ENCODE peak calls at places on chromosome 7, in seven cellular contexts. R is osteocyte, H is foreskin fibroblast, K is HL-60, L is natural killer cell, X is pancreas, S is foreskin keratinocyte. T is an unnamed sample.

GRCh38 chr7:104458875-104459274 is 130.5 kb downstream of the LHFPL3 start:
- DNase-seq in K (no peak), H (no peak), L (no peak), X (no peak), R (no peak), S (no peak), T (no peak)

GRCh38 chr7:26181474-26182227 is 18.9 kb downstream of the HNRNPA2B1 start:
- DNase-seq in R (no peak), X (no peak), K (no peak), S (no peak), H (peak; percentile 30), L (no peak), T (no peak)

GRCh38 chr7:71904486-71904885 is 507.7 kb downstream of the CALN1 start:
- DNase-seq in K (no peak), L (no peak), S (no peak), X (no peak), H (no peak), R (no peak), T (no peak)

GRCh38 chr7:117021960-117022359 is 68.7 kb downstream of the ST7 start:
- DNase-seq in L (no peak), H (no peak), X (no peak), K (no peak), S (no peak), R (no peak), T (no peak)

GRCh38 chr7:13991791-13992620 is 2.5 kb upstream of the ETV1 start:
- DNase-seq in S (no peak), R (no peak), L (no peak), K (no peak), H (peak; percentile 46), X (no peak), T (no peak)

GRCh38 chr7:77309714-77310220 is 106.4 kb downstream of the GSAP start:
- DNase-seq in H (no peak), X (no peak), S (peak; percentile 76), L (no peak), R (no peak), K (no peak), T (no peak)

GRCh38 chr7:149126662-149127321 is 668 bp upstream of the ZNF425 start:
- DNase-seq in K (peak; percentile 54), H (peak; percentile 60), X (peak; percentile 70), L (peak; percentile 59), R (peak; percentile 87), S (peak; percentile 30), T (peak; percentile 48)

GRCh38 chr7:151010307-151011096 is 13.8 kb downstream of the ATG9B start:
- DNase-seq in H (peak; percentile 38), X (no peak), R (no peak), L (peak; percentile 43), K (no peak), S (no peak), T (no peak)

GRCh38 chr7:154910977-154911376 is 91.9 kb downstream of the PAXIP1 start:
- DNase-seq in K (no peak), L (no peak), S (no peak), H (no peak), R (no peak), X (no peak), T (no peak)

GRCh38 chr7:155543011-155543881 is 3.1 kb downstream of the CNPY1 start:
- DNase-seq in L (no peak), S (no peak), R (no peak), K (peak; percentile 22), H (no peak), X (no peak), T (no peak)

GRCh38 chr7:28957822-28958234 is 302 bp downstream of the TRIL start:
- DNase-seq in L (no peak), S (no peak), R (no peak), H (peak; percentile 39), K (no peak), X (peak; percentile 23), T (no peak)

GRCh38 chr7:31788445-31788844 is 101.4 kb downstream of the PPP1R17 start:
- DNase-seq in X (no peak), K (no peak), H (no peak), L (no peak), S (no peak), R (no peak), T (no peak)

GRCh38 chr7:12222889-12223579 is 11.9 kb downstream of the TMEM106B start:
- DNase-seq in L (no peak), S (no peak), R (no peak), H (no peak), K (no peak), X (no peak), T (no peak)

GRCh38 chr7:117683736-117684135 is 189.5 kb downstream of the CTTNBP2 start:
- DNase-seq in X (no peak), R (no peak), H (no peak), S (no peak), L (no peak), K (no peak), T (no peak)

GRCh38 chr7:150324366-150324961 is 1.1 kb upstream of the ACTR3C start:
- DNase-seq in H (no peak), L (no peak), S (peak; percentile 9), R (no peak), X (no peak), K (no peak), T (no peak)

GRCh38 chr7:96116173-96116572 is 205.7 kb downstream of the SLC25A13 start:
- DNase-seq in R (no peak), X (no peak), S (no peak), K (no peak), L (no peak), H (no peak), T (no peak)

GRCh38 chr7:101299511-101300464 is 21.8 kb downstream of the IFT22 start:
- DNase-seq in X (no peak), L (no peak), H (no peak), K (no peak), S (no peak), R (no peak), T (no peak)

GRCh38 chr7:75888464-75889222 is 9.8 kb downstream of the RHBDD2 start:
- DNase-seq in H (no peak), L (no peak), X (no peak), R (no peak), S (no peak), K (no peak), T (no peak)

GRCh38 chr7:138564365-138564764 is 104.3 kb downstream of the TRIM24 start:
- DNase-seq in S (peak; percentile 16), X (no peak), L (no peak), K (no peak), H (no peak), R (no peak), T (no peak)

GRCh38 chr7:80950550-80950967 is 31.7 kb upstream of the SEMA3C start:
- DNase-seq in K (no peak), S (no peak), H (no peak), L (no peak), X (no peak), R (no peak), T (no peak)

GRCh38 chr7:142425281-142425680 is 167.4 kb upstream of the PRSS58 start:
- DNase-seq in R (no peak), L (no peak), H (no peak), X (no peak), S (no peak), K (no peak), T (no peak)

GRCh38 chr7:142414915-142415314 is 157.1 kb upstream of the PRSS58 start:
- DNase-seq in X (no peak), S (no peak), H (no peak), L (no peak), R (no peak), K (no peak), T (no peak)

GRCh38 chr7:142418316-142418715 is 160.5 kb upstream of the PRSS58 start:
- DNase-seq in L (no peak), K (no peak), X (no peak), H (no peak), R (no peak), S (no peak), T (no peak)

DNA sequence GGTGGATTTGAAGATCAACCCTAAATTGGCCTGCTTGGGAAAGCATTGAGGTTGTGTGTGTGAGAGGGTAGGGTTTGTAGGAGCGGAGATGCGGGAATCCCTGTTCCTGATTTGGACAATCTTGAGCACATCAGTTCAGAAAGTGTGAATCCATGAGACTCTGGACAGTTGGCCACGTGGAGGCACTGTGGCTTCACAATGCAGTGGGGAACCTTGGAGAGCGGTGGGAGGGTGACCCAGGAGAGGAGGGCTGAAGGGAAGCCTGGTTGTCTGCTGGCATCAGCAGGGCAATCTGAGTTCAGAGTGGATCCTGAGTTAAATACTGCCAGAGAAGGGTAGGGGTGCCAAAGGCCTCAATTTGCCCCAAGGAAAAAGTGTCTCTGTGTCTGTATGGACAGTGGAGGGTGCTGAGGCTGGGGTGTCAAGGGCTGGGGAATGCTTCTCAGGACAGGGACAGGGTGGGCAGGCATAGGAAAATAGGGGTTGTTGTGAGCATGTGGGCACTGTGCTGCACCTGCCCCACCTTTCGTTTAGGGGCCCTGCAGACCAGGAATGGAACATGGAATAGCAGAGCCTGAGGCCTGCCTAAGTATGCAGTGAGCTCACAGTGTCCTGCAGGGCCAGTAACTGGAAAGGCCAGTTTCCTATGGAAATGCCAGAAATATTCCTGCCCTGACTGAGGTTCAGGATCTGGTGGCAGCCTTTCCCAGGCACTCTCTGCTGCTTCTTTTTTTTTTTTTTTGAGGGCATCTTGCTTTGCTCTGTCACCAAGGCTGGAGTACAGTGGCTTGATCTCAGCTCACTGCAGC is 162.9 kb upstream of the PRSS58 start:
- DNase-seq in K (no peak), S (no peak), L (no peak), H (peak; percentile 69), R (no peak), X (no peak), T (no peak)
- TF ChIP-seq CTCF in K (peak; percentile 49), S (peak; percentile 55), L (no peak), H (peak; percentile 66), R (peak; percentile 57), X (no peak), T (no peak)

DNA sequence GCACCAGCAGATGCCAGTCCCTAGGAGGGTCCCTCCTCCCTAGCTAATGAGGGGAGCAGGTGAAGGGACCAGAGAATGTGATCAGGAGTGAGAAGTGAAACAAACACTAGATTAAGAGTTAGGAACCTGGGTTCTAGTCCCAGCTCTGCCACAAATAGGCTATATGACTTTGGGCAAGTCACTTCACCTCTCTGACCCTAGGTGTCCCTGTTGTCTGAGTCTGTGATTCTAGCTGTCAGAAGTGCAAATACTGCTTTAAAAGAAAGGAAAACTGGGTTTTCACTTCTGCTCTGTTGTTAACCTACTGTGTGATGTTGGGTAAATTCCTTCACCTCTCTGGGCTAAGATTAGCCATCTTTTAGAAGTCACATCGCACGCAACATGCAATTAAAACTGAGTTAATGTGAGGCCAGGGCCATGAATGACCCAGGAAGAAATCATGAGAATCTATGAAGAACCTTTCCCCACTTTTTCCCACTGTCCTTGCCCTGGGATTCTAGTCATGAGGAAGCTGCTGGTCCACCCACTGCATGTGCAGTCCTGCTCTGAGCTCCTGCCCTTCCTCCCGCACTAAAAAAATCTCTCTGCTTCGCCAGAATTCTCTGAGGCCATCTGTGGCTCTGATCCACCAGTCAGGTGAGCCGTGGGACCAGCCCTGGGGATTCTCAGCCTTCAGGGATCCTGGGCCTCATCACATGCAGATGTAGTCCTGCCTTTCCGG is 181.8 kb downstream of the PLXNA4 start:
- DNase-seq in X (no peak), L (peak; percentile 21), S (no peak), K (no peak), R (no peak), H (peak; percentile 14), T (no peak)
- TF ChIP-seq CTCF in X (no peak), L (peak; percentile 79), S (peak; percentile 22), K (no peak), R (peak; percentile 24), H (peak; percentile 5), T (peak; percentile 49)

GRCh38 chr7:51251292-51251691 is 65.3 kb downstream of the COBL start:
- DNase-seq in R (no peak), S (no peak), H (no peak), L (no peak), K (no peak), X (no peak), T (no peak)
- TF ChIP-seq CTCF in R (no peak), S (no peak), H (no peak), L (no peak), K (no peak), X (no peak), T (no peak)

GRCh38 chr7:2878306-2878705 is 34.2 kb upstream of the GNA12 start:
- DNase-seq in X (no peak), S (no peak), R (no peak), K (no peak), H (no peak), L (no peak), T (no peak)
- TF ChIP-seq CTCF in X (no peak), S (no peak), R (no peak), K (no peak), H (no peak), L (no peak), T (no peak)

T was measured in CD14-positive monocyte.